ENCODE peak calls at places on chromosome 18, in five cellular contexts. One of them, this sample, is unnamed.

GRCh38 chr18:57054891-57055290 is 92.0 kb upstream of the BOD1L2 start:
- DNase-seq in GM10248: no peak
- DNase-seq in Peyer's patch: no peak
- DNase-seq in heart right ventricle: no peak
- DNase-seq in CD8-positive, alpha-beta T cell: no peak
- DNase-seq in this sample: no peak

GRCh38 chr18:42561521-42561920 is 554.0 kb downstream of the RIT2 start:
- DNase-seq in GM10248: no peak
- DNase-seq in Peyer's patch: no peak
- DNase-seq in heart right ventricle: no peak
- DNase-seq in CD8-positive, alpha-beta T cell: no peak
- DNase-seq in this sample: no peak

GRCh38 chr18:35182151-35182550 is 58.7 kb upstream of the ZNF397 start:
- DNase-seq in GM10248: no peak
- DNase-seq in Peyer's patch: no peak
- DNase-seq in heart right ventricle: no peak
- DNase-seq in CD8-positive, alpha-beta T cell: no peak
- DNase-seq in this sample: no peak

GRCh38 chr18:31551883-31552282 is 39.8 kb upstream of the TTR start:
- DNase-seq in GM10248: no peak
- DNase-seq in Peyer's patch: no peak
- DNase-seq in heart right ventricle: no peak
- DNase-seq in CD8-positive, alpha-beta T cell: no peak
- DNase-seq in this sample: no peak

GRCh38 chr18:79849328-79850207 is 51.8 kb downstream of the KCNG2 start:
- DNase-seq in GM10248: no peak
- DNase-seq in Peyer's patch: no peak
- DNase-seq in heart right ventricle: no peak
- DNase-seq in CD8-positive, alpha-beta T cell: no peak
- DNase-seq in this sample: no peak

GRCh38 chr18:7133181-7133580 is 15.6 kb upstream of the LAMA1 start:
- DNase-seq in GM10248: no peak
- DNase-seq in Peyer's patch: no peak
- DNase-seq in heart right ventricle: no peak
- DNase-seq in CD8-positive, alpha-beta T cell: no peak
- DNase-seq in this sample: no peak

GRCh38 chr18:48542513-48543181 is 3.8 kb downstream of the CTIF start:
- DNase-seq in GM10248: no peak
- DNase-seq in Peyer's patch: no peak
- DNase-seq in heart right ventricle: no peak
- DNase-seq in CD8-positive, alpha-beta T cell: no peak
- DNase-seq in this sample: no peak

GRCh38 chr18:68500551-68500950 is 214.4 kb downstream of the TMX3 start:
- DNase-seq in GM10248: no peak
- DNase-seq in Peyer's patch: no peak
- DNase-seq in heart right ventricle: no peak
- DNase-seq in CD8-positive, alpha-beta T cell: no peak
- DNase-seq in this sample: no peak

GRCh38 chr18:60199505-60199904 is 173.1 kb downstream of the MC4R start:
- DNase-seq in GM10248: no peak
- DNase-seq in Peyer's patch: no peak
- DNase-seq in heart right ventricle: no peak
- DNase-seq in CD8-positive, alpha-beta T cell: no peak
- DNase-seq in this sample: no peak

GRCh38 chr18:4960578-4960977 is 236.5 kb downstream of the AKAIN1 start:
- DNase-seq in GM10248: no peak
- DNase-seq in Peyer's patch: no peak
- DNase-seq in heart right ventricle: no peak
- DNase-seq in CD8-positive, alpha-beta T cell: no peak
- DNase-seq in this sample: no peak

GRCh38 chr18:45275367-45276113 is 339.7 kb upstream of the SLC14A2 start:
- DNase-seq in GM10248: no peak
- DNase-seq in Peyer's patch: no peak
- DNase-seq in heart right ventricle: no peak
- DNase-seq in CD8-positive, alpha-beta T cell: no peak
- DNase-seq in this sample: peak; percentile 18

GRCh38 chr18:35522130-35522959 is 24.6 kb upstream of the INO80C start:
- DNase-seq in GM10248: no peak
- DNase-seq in Peyer's patch: no peak
- DNase-seq in heart right ventricle: no peak
- DNase-seq in CD8-positive, alpha-beta T cell: no peak
- DNase-seq in this sample: no peak

GRCh38 chr18:74290831-74291770 is 662 bp downstream of the CYB5A start:
- DNase-seq in GM10248: peak; percentile 21
- DNase-seq in Peyer's patch: peak; percentile 86
- DNase-seq in heart right ventricle: no peak
- DNase-seq in CD8-positive, alpha-beta T cell: peak; percentile 34
- DNase-seq in this sample: no peak
- TF ChIP-seq CTCF in GM10248: no peak
- TF ChIP-seq CTCF in Peyer's patch: peak; percentile 21
- TF ChIP-seq CTCF in heart right ventricle: no peak
- TF ChIP-seq CTCF in CD8-positive, alpha-beta T cell: peak; percentile 2
- TF ChIP-seq CTCF in this sample: no peak

DNA sequence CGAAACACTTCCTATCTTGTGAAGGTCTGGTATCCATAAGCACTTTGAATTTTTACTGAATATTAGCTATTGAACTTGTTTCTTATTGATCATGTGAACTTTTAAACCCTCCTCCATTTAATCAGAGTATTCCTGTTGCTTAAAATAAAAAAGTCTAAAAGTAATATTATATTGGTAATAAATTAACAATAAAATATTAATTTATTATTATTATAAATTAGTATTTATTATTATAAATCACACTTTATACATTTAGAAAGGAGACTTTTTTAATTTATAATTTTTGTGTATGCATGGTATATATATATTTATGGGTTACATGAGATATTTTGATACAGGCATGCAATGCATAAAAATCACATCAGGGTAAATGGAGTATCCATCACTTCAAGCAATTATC is 295.4 kb upstream of the NETO1 start:
- DNase-seq in GM10248: no peak
- DNase-seq in Peyer's patch: no peak
- DNase-seq in heart right ventricle: no peak
- DNase-seq in CD8-positive, alpha-beta T cell: no peak
- DNase-seq in this sample: no peak
- TF ChIP-seq CTCF in GM10248: no peak
- TF ChIP-seq CTCF in Peyer's patch: no peak
- TF ChIP-seq CTCF in heart right ventricle: no peak
- TF ChIP-seq CTCF in CD8-positive, alpha-beta T cell: no peak
- TF ChIP-seq CTCF in this sample: no peak

GRCh38 chr18:14976736-14977430 is 228.9 kb downstream of the ANKRD30B start:
- DNase-seq in GM10248: no peak
- DNase-seq in Peyer's patch: no peak
- DNase-seq in heart right ventricle: no peak
- DNase-seq in CD8-positive, alpha-beta T cell: no peak
- DNase-seq in this sample: no peak

GRCh38 chr18:14979875-14980274 is 231.9 kb downstream of the ANKRD30B start:
- DNase-seq in GM10248: no peak
- DNase-seq in Peyer's patch: no peak
- DNase-seq in heart right ventricle: no peak
- DNase-seq in CD8-positive, alpha-beta T cell: no peak
- DNase-seq in this sample: no peak

GRCh38 chr18:14975431-14975830 is 227.5 kb downstream of the ANKRD30B start:
- DNase-seq in GM10248: no peak
- DNase-seq in Peyer's patch: no peak
- DNase-seq in heart right ventricle: no peak
- DNase-seq in CD8-positive, alpha-beta T cell: no peak
- DNase-seq in this sample: no peak

GRCh38 chr18:14978191-14978590 is 230.2 kb downstream of the ANKRD30B start:
- DNase-seq in GM10248: no peak
- DNase-seq in Peyer's patch: no peak
- DNase-seq in heart right ventricle: no peak
- DNase-seq in CD8-positive, alpha-beta T cell: no peak
- DNase-seq in this sample: no peak

DNA sequence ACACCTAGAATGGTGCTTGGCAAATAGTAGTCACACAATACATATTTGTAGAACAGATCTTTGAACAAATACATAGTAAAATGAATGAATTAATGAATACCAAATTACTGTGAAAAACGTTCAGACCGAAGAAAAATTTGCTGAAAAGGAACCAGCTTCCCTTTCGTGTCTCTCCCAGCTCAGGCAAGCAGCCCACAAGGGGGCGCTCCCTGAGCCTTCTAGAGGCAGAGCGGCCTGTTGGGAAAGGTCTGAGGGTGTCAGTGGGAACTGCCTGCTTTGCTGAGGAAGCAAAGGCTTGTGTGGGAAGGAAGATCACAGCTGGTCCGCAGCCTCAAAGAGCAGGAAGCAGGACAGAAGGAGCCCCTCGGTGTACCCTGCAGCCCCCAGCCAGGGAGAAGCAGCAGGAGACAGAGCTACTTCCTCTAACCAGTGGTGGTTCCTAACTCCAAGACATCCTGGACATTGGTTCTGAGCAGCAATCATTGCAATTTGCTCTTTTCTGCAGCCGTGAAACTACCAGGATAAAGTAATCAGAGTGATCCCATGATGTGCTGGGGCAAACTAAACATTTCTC is 231.1 kb downstream of the ANKRD30B start:
- DNase-seq in GM10248: no peak
- DNase-seq in Peyer's patch: peak; percentile 72
- DNase-seq in heart right ventricle: no peak
- DNase-seq in CD8-positive, alpha-beta T cell: no peak
- DNase-seq in this sample: no peak
- TF ChIP-seq CTCF in GM10248: no peak
- TF ChIP-seq CTCF in Peyer's patch: peak; percentile 33
- TF ChIP-seq CTCF in heart right ventricle: no peak
- TF ChIP-seq CTCF in CD8-positive, alpha-beta T cell: no peak
- TF ChIP-seq CTCF in this sample: no peak

GRCh38 chr18:3499498-3499897 is 49.5 kb downstream of the TGIF1 start:
- DNase-seq in GM10248: no peak
- DNase-seq in Peyer's patch: no peak
- DNase-seq in heart right ventricle: no peak
- DNase-seq in CD8-positive, alpha-beta T cell: no peak
- DNase-seq in this sample: no peak
- TF ChIP-seq CTCF in GM10248: no peak
- TF ChIP-seq CTCF in Peyer's patch: no peak
- TF ChIP-seq CTCF in heart right ventricle: no peak
- TF ChIP-seq CTCF in CD8-positive, alpha-beta T cell: no peak
- TF ChIP-seq CTCF in this sample: no peak

GRCh38 chr18:46458472-46458871 is 198.5 kb downstream of the LOXHD1 start:
- DNase-seq in GM10248: no peak
- DNase-seq in Peyer's patch: no peak
- DNase-seq in heart right ventricle: no peak
- DNase-seq in CD8-positive, alpha-beta T cell: no peak
- DNase-seq in this sample: no peak
- TF ChIP-seq CTCF in GM10248: no peak
- TF ChIP-seq CTCF in Peyer's patch: no peak
- TF ChIP-seq CTCF in heart right ventricle: no peak
- TF ChIP-seq CTCF in CD8-positive, alpha-beta T cell: no peak
- TF ChIP-seq CTCF in this sample: no peak

GRCh38 chr18:9160014-9160413 is 23.4 kb downstream of the ANKRD12 start:
- DNase-seq in GM10248: no peak
- DNase-seq in Peyer's patch: no peak
- DNase-seq in heart right ventricle: no peak
- DNase-seq in CD8-positive, alpha-beta T cell: no peak
- DNase-seq in this sample: no peak
- TF ChIP-seq CTCF in GM10248: no peak
- TF ChIP-seq CTCF in Peyer's patch: no peak
- TF ChIP-seq CTCF in heart right ventricle: no peak
- TF ChIP-seq CTCF in CD8-positive, alpha-beta T cell: no peak
- TF ChIP-seq CTCF in this sample: no peak